ENCODE peak calls at places on chromosomes 3 and 15, in six cellular contexts. E is neuronal stem cell, R is upper lobe of right lung, M is cardiac muscle cell, X is right lobe of liver, W is heart right ventricle. V is an unnamed sample.

GRCh38 chr15:48096813-48097212 is 24.0 kb upstream of the SLC24A5 start:
- DNase-seq in W (no peak), R (no peak), X (no peak), E (no peak), M (no peak), V (no peak)

GRCh38 chr3:6125520-6125919 is 735.4 kb upstream of the GRM7 start:
- DNase-seq in R (no peak), W (no peak), X (peak; percentile 79), M (peak; percentile 14), E (peak; percentile 11), V (no peak)

GRCh38 chr3:186775999-186776398 is 7.4 kb upstream of the EIF4A2 start:
- DNase-seq in R (no peak), M (no peak), W (no peak), E (no peak), X (no peak), V (no peak)

GRCh38 chr3:194265505-194265892 is 85.6 kb downstream of the CPN2 start:
- DNase-seq in X (peak; percentile 93), E (no peak), M (no peak), R (peak; percentile 85), W (peak; percentile 92), V (peak; percentile 89)

GRCh38 chr3:14503033-14503705 is 37.0 kb downstream of the GRIP2 start:
- DNase-seq in M (no peak), E (no peak), X (no peak), W (no peak), R (no peak), V (no peak)

GRCh38 chr15:52566889-52567288 is 1.9 kb downstream of the ARPP19 start:
- DNase-seq in R (no peak), X (no peak), E (no peak), W (no peak), M (no peak), V (no peak)

GRCh38 chr3:51937014-51937413 is 4.7 kb downstream of the RRP9 start:
- DNase-seq in R (peak; percentile 60), M (no peak), W (no peak), X (peak; percentile 39), E (no peak), V (no peak)

GRCh38 chr15:71362987-71363968 is 248.0 kb downstream of the THSD4 start:
- DNase-seq in R (no peak), E (no peak), M (no peak), X (no peak), W (no peak), V (no peak)

GRCh38 chr15:83061680-83062079 is 5.4 kb downstream of the BTBD1 start:
- DNase-seq in E (no peak), R (no peak), W (no peak), X (no peak), M (no peak), V (no peak)

GRCh38 chr15:99729920-99730319 is 3.3 kb downstream of the LYSMD4 start:
- DNase-seq in M (peak; percentile 56), W (no peak), E (no peak), X (no peak), R (no peak), V (peak; percentile 59)

GRCh38 chr15:38524156-38524555 is 40.5 kb downstream of the RASGRP1 start:
- DNase-seq in E (no peak), X (no peak), M (no peak), W (no peak), R (no peak), V (no peak)

GRCh38 chr3:61277411-61277810 is 26.2 kb upstream of the FHIT start:
- DNase-seq in W (no peak), E (no peak), X (no peak), M (no peak), R (no peak), V (no peak)

GRCh38 chr3:102074951-102075350 is 225.6 kb downstream of the NFKBIZ start:
- DNase-seq in R (no peak), X (no peak), W (no peak), E (no peak), M (no peak), V (no peak)

GRCh38 chr15:34318277-34319079 is 19.1 kb downstream of the SLC12A6 start:
- DNase-seq in X (peak; percentile 78), R (no peak), M (peak; percentile 77), W (no peak), E (peak; percentile 18), V (peak; percentile 69)

GRCh38 chr3:50924638-50925037 is 249.9 kb downstream of the DOCK3 start:
- DNase-seq in M (no peak), X (no peak), E (no peak), W (no peak), R (no peak), V (no peak)

GRCh38 chr15:63982381-63982854 is 63.9 kb downstream of the DAPK2 start:
- DNase-seq in W (no peak), R (no peak), M (no peak), E (no peak), X (peak; percentile 12), V (no peak)

GRCh38 chr3:57152150-57152549 is 13.0 kb downstream of the IL17RD start:
- DNase-seq in E (no peak), R (no peak), W (peak; percentile 35), M (peak; percentile 25), X (no peak), V (peak; percentile 41)

GRCh38 chr15:65666257-65666656 is 44.5 kb downstream of the SLC24A1 start:
- DNase-seq in X (no peak), R (no peak), M (no peak), E (no peak), W (no peak), V (no peak)

GRCh38 chr3:138775254-138775595 is 59.5 kb downstream of the PIK3CB start:
- DNase-seq in R (no peak), X (no peak), M (no peak), E (no peak), W (no peak), V (no peak)

GRCh38 chr15:34900748-34901147 is 68.8 kb downstream of the AQR start:
- DNase-seq in X (no peak), W (no peak), R (no peak), E (no peak), M (peak; percentile 69), V (no peak)

GRCh38 chr3:57397175-57398026 is 104.9 kb upstream of the ASB14 start:
- DNase-seq in M (peak; percentile 44), E (peak; percentile 15), W (peak; percentile 9), R (no peak), X (peak; percentile 52), V (no peak)

GRCh38 chr3:45647148-45647619 is 42.0 kb upstream of the SACM1L start:
- DNase-seq in X (no peak), M (no peak), R (no peak), W (no peak), E (no peak), V (no peak)

GRCh38 chr15:62616746-62617145 is 425.8 kb upstream of the TPM1 start:
- DNase-seq in E (no peak), R (no peak), M (no peak), W (no peak), X (no peak), V (no peak)

GRCh38 chr3:64300790-64301423 is 75.6 kb upstream of the PRICKLE2 start:
- DNase-seq in W (no peak), E (no peak), R (no peak), M (no peak), X (no peak), V (no peak)

GRCh38 chr3:118970819-118971218 is 63.8 kb downstream of the IGSF11 start:
- DNase-seq in R (no peak), X (no peak), E (no peak), M (no peak), W (peak; percentile 25), V (no peak)

DNA sequence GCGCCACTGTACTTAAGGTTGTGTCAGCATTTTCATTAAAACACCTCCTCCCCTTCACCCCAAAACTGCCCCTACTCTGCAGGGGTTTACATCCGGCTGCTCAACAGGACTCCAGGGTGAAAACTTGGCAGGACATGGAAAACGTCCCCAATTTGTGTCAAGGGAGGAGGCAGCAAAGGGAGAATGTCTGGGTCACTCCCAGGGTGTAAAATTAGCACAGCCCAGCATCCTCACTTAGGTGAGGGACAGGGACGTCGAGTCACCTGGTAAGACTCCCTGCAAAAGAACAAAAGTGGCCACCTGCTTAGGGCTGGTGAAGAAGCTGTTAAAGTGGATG is 532.3 kb downstream of the FOXP1 start:
- DNase-seq in R (no peak), E (no peak), W (no peak), X (no peak), M (no peak), V (no peak)
- H3K4me1 ChIP-seq in R (peaks cover 47% of the 10 kb centered on the region), E (peaks cover 56% of the 10 kb centered on the region), W (peaks cover 94% of the 10 kb centered on the region), X (no peaks in the 10 kb centered on the region), M (peaks cover 29% of the 10 kb centered on the region), V (peaks cover 44% of the 10 kb centered on the region)

DNA sequence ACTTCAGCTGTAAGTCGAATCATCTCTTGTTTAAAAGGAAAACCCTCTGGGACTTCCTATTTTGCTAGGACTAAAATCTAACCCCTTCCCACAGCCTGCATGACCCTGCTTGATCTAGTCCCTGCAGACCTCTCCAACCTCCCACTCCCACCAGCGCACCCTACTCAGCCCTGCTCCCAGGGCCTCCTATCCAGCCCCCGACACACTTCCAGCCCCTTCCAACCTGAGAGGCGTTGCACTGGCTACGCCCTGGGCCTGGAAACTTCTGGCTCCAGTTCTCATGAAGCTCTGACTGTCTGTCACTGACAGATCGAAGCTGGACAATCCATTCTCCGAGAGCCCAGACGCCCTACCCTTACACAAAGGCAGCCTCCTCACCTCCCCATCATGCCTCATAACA is 21.8 kb downstream of the NTRK3 start:
- DNase-seq in E (no peak), R (peak; percentile 52), W (no peak), M (no peak), X (no peak), V (no peak)
- H3K4me1 ChIP-seq in E (no peaks in the 10 kb centered on the region), R (peaks cover 6% of the 10 kb centered on the region), W (no peaks in the 10 kb centered on the region), M (no peaks in the 10 kb centered on the region), X (no peaks in the 10 kb centered on the region), V (no peaks in the 10 kb centered on the region)

DNA sequence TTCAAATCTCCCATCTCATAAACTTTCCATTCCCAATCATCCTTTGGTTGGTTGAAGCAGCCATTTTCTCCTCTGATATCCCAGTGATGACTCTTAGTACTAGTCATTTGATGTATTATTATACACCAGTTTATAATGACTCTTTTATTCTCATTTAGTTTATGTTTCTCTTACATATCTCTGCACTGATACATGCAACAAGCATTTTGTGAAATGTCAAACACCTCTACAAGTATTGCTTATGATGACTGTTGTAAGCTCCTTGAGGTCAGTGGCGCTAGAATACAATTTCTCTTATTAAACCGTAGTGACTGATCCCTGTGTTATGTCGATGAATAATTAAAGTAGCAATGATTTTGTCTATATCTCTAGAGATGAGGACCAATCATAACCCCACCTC is 398.5 kb upstream of the TBL1XR1 start:
- DNase-seq in E (no peak), W (no peak), R (no peak), M (no peak), X (no peak), V (no peak)
- H3K4me1 ChIP-seq in E (peaks cover 28% of the 10 kb centered on the region), W (peaks cover 20% of the 10 kb centered on the region), R (peaks cover 50% of the 10 kb centered on the region), M (peaks cover 13% of the 10 kb centered on the region), X (no peaks in the 10 kb centered on the region), V (peaks cover 9% of the 10 kb centered on the region)

GRCh38 chr15:67177750-67178149 is 76.7 kb downstream of the AAGAB start:
- DNase-seq in M (no peak), E (no peak), R (peak; percentile 75), W (no peak), X (no peak), V (no peak)
- H3K4me1 ChIP-seq in M (peaks cover 49% of the 10 kb centered on the region), E (peaks cover 4% of the 10 kb centered on the region), R (peaks cover 41% of the 10 kb centered on the region), W (peaks cover 33% of the 10 kb centered on the region), X (no peaks in the 10 kb centered on the region), V (no peaks in the 10 kb centered on the region)

GRCh38 chr3:168877899-168878298 is 782.2 kb upstream of the GOLIM4 start:
- DNase-seq in W (no peak), E (no peak), M (no peak), R (no peak), X (no peak), V (no peak)
- H3K4me1 ChIP-seq in W (peaks cover 5% of the 10 kb centered on the region), E (peaks cover 14% of the 10 kb centered on the region), M (peaks cover 8% of the 10 kb centered on the region), R (no peaks in the 10 kb centered on the region), X (no peaks in the 10 kb centered on the region), V (no peaks in the 10 kb centered on the region)

GRCh38 chr3:10337323-10338163 is 16.6 kb upstream of the SEC13 start:
- DNase-seq in X (no peak), E (no peak), R (no peak), W (no peak), M (no peak), V (no peak)
- H3K4me1 ChIP-seq in X (no peaks in the 10 kb centered on the region), E (peaks cover 4% of the 10 kb centered on the region), R (no peaks in the 10 kb centered on the region), W (no peaks in the 10 kb centered on the region), M (peaks cover 3% of the 10 kb centered on the region), V (no peaks in the 10 kb centered on the region)